ENCODE peak calls at places on chromosomes 6 and 20, in ten cellular contexts. C is T-helper 1 cell; N is thoracic aorta; Q is fibroblast of lung; W is ELR; G is spleen; A is fibroblast of mammary gland; U is HuH-7.5; L is GM04504; Y is activated CD4-positive, CD25-positive, alpha-beta regulatory T cell. D is an unnamed sample.

GRCh38 chr20:44701116-44701865 is 13.9 kb upstream of the CCN5 start:
- DNase-seq in G (no peak), A (peak), U (no peak), L (no peak), C (no peak), W (no peak), N (no peak), Y (no peak), Q (peak), D (no peak)

GRCh38 chr6:16481680-16482079 is 243.3 kb downstream of the GMPR start:
- DNase-seq in C (peak), L (no peak), Q (no peak), W (no peak), Y (peak), G (no peak), N (no peak), A (no peak), U (no peak), D (no peak)

GRCh38 chr6:18154507-18155272 is at the start of gene TPMT:
- DNase-seq in C (no peak), Q (no peak), N (no peak), U (peak), W (peak), G (peak), L (no peak), A (no peak), Y (no peak), D (no peak)

GRCh38 chr20:60586417-60587105 is 628.3 kb downstream of the CDH26 start:
- DNase-seq in Y (no peak), L (no peak), Q (no peak), A (no peak), G (peak), C (no peak), N (no peak), U (no peak), W (no peak), D (no peak)

GRCh38 chr20:38658879-38659612 is 57.4 kb downstream of the ARHGAP40 start:
- DNase-seq in Q (no peak), U (peak), W (peak), A (peak), C (no peak), N (no peak), G (no peak), L (no peak), Y (no peak), D (peak)

GRCh38 chr6:145051661-145052060 is 683.7 kb downstream of the EPM2A start:
- DNase-seq in Y (no peak), A (no peak), L (no peak), Q (no peak), W (no peak), U (no peak), G (no peak), C (no peak), N (no peak), D (no peak)

GRCh38 chr20:10110151-10110550 is 75.4 kb downstream of the ANKEF1 start:
- DNase-seq in N (no peak), G (no peak), A (peak), C (no peak), W (peak), U (no peak), Y (no peak), Q (no peak), L (no peak), D (no peak)

GRCh38 chr6:30802731-30803130 is 58.4 kb upstream of the IER3 start:
- DNase-seq in C (no peak), L (no peak), Y (no peak), N (no peak), A (no peak), G (no peak), W (no peak), U (no peak), Q (no peak), D (no peak)

GRCh38 chr6:28683945-28684538 is 158.4 kb downstream of the GPX5 start:
- DNase-seq in A (peak), N (no peak), U (no peak), L (no peak), Q (peak), W (peak), G (no peak), Y (no peak), C (peak), D (no peak)

GRCh38 chr6:32772656-32773055 is 9.3 kb upstream of the HLA-DQB2 start:
- DNase-seq in G (no peak), A (no peak), Y (no peak), L (no peak), N (no peak), W (no peak), U (no peak), Q (no peak), C (no peak), D (no peak)

GRCh38 chr6:138690975-138691594 is 82.5 kb upstream of the CCDC28A start:
- DNase-seq in A (no peak), Q (no peak), L (no peak), N (no peak), C (no peak), Y (no peak), U (no peak), W (no peak), G (no peak), D (no peak)

GRCh38 chr6:30741789-30742315 is 635 bp downstream of the FLOT1 start:
- DNase-seq in L (no peak), A (no peak), U (no peak), C (no peak), Q (no peak), N (no peak), W (no peak), Y (no peak), G (peak), D (no peak)

GRCh38 chr6:35663001-35663400 is 25.7 kb downstream of the FKBP5 start:
- DNase-seq in Y (no peak), L (no peak), W (peak), U (no peak), C (no peak), A (peak), N (no peak), G (no peak), Q (no peak), D (no peak)

GRCh38 chr6:18044108-18044783 is 56.8 kb upstream of the KIF13A start:
- DNase-seq in Y (no peak), A (no peak), U (no peak), G (no peak), C (no peak), N (no peak), L (no peak), W (no peak), Q (no peak), D (no peak)

GRCh38 chr20:43996240-43996930 is 81.7 kb downstream of the TOX2 start:
- DNase-seq in L (no peak), A (no peak), Q (no peak), U (no peak), Y (no peak), W (no peak), N (no peak), C (no peak), G (no peak), D (no peak)

GRCh38 chr20:13042458-13042794 is 33.7 kb downstream of the SPTLC3 start:
- DNase-seq in A (no peak), Q (no peak), N (no peak), C (no peak), U (no peak), G (no peak), Y (no peak), L (no peak), W (no peak), D (no peak)

GRCh38 chr6:144413418-144413817 is 128.3 kb downstream of the UTRN start:
- DNase-seq in C (no peak), L (no peak), U (no peak), Y (no peak), G (no peak), W (peak), A (peak), Q (peak), N (no peak), D (no peak)

GRCh38 chr6:35044771-35045275 is 96.3 kb downstream of the TCP11 start:
- DNase-seq in N (no peak), U (no peak), G (no peak), A (peak), C (no peak), L (no peak), Q (no peak), Y (no peak), W (no peak), D (no peak)